ENCODE peak calls at places on chromosomes 12 and 14, in ten cellular contexts. One of them, this sample, is unnamed.

GRCh38 chr12:98401427-98401826 is 114.0 kb upstream of the TMPO start:
- DNase-seq in HT-29: no peak
- DNase-seq in RWPE1: no peak
- DNase-seq in stimulated activated CD8-positive, alpha-beta memory T cell treated with anti-CD3 and anti-CD28 coated beads, Interleukin-4, amount 100 ng/mL, for 4 hours: no peak
- DNase-seq in stimulated activated CD4-positive, alpha-beta T cell treated with anti-CD3 and anti-CD28 coated beads, TNF-alpha, amount 100 ng/mL, for 4 hours: no peak
- DNase-seq in SK-N-SH: peak
- DNase-seq in iPS-NIHi11: no peak
- DNase-seq in activated CD4-positive, alpha-beta T cell treated with anti-CD3 and anti-CD28 coated beads, Interleukin-2, amount 50 U/mL, for 24 hours: no peak
- DNase-seq in GOT3: no peak
- DNase-seq in NCI-H510A treated with DMSO at 0.1 percent for 48 hours: no peak
- DNase-seq in this sample: no peak

GRCh38 chr14:100072783-100073346 is 7.6 kb downstream of the EVL start:
- DNase-seq in HT-29: peak
- DNase-seq in RWPE1: no peak
- DNase-seq in stimulated activated CD8-positive, alpha-beta memory T cell treated with anti-CD3 and anti-CD28 coated beads, Interleukin-4, amount 100 ng/mL, for 4 hours: no peak
- DNase-seq in stimulated activated CD4-positive, alpha-beta T cell treated with anti-CD3 and anti-CD28 coated beads, TNF-alpha, amount 100 ng/mL, for 4 hours: no peak
- DNase-seq in SK-N-SH: no peak
- DNase-seq in iPS-NIHi11: no peak
- DNase-seq in activated CD4-positive, alpha-beta T cell treated with anti-CD3 and anti-CD28 coated beads, Interleukin-2, amount 50 U/mL, for 24 hours: peak
- DNase-seq in GOT3: no peak
- DNase-seq in NCI-H510A treated with DMSO at 0.1 percent for 48 hours: peak
- DNase-seq in this sample: no peak

GRCh38 chr14:69487771-69488170 is 3.2 kb downstream of the PLEKHD1 start:
- DNase-seq in HT-29: no peak
- DNase-seq in RWPE1: no peak
- DNase-seq in stimulated activated CD8-positive, alpha-beta memory T cell treated with anti-CD3 and anti-CD28 coated beads, Interleukin-4, amount 100 ng/mL, for 4 hours: no peak
- DNase-seq in stimulated activated CD4-positive, alpha-beta T cell treated with anti-CD3 and anti-CD28 coated beads, TNF-alpha, amount 100 ng/mL, for 4 hours: no peak
- DNase-seq in SK-N-SH: no peak
- DNase-seq in iPS-NIHi11: no peak
- DNase-seq in activated CD4-positive, alpha-beta T cell treated with anti-CD3 and anti-CD28 coated beads, Interleukin-2, amount 50 U/mL, for 24 hours: no peak
- DNase-seq in GOT3: no peak
- DNase-seq in NCI-H510A treated with DMSO at 0.1 percent for 48 hours: no peak
- DNase-seq in this sample: no peak

GRCh38 chr12:943051-943450 is 6.4 kb downstream of the RAD52 start:
- DNase-seq in HT-29: no peak
- DNase-seq in RWPE1: no peak
- DNase-seq in stimulated activated CD8-positive, alpha-beta memory T cell treated with anti-CD3 and anti-CD28 coated beads, Interleukin-4, amount 100 ng/mL, for 4 hours: no peak
- DNase-seq in stimulated activated CD4-positive, alpha-beta T cell treated with anti-CD3 and anti-CD28 coated beads, TNF-alpha, amount 100 ng/mL, for 4 hours: no peak
- DNase-seq in SK-N-SH: no peak
- DNase-seq in iPS-NIHi11: no peak
- DNase-seq in activated CD4-positive, alpha-beta T cell treated with anti-CD3 and anti-CD28 coated beads, Interleukin-2, amount 50 U/mL, for 24 hours: no peak
- DNase-seq in GOT3: no peak
- DNase-seq in NCI-H510A treated with DMSO at 0.1 percent for 48 hours: no peak
- DNase-seq in this sample: no peak

GRCh38 chr12:49644620-49644994 is 21.2 kb downstream of the PRPF40B start:
- DNase-seq in HT-29: peak
- DNase-seq in RWPE1: peak
- DNase-seq in stimulated activated CD8-positive, alpha-beta memory T cell treated with anti-CD3 and anti-CD28 coated beads, Interleukin-4, amount 100 ng/mL, for 4 hours: peak
- DNase-seq in stimulated activated CD4-positive, alpha-beta T cell treated with anti-CD3 and anti-CD28 coated beads, TNF-alpha, amount 100 ng/mL, for 4 hours: peak
- DNase-seq in SK-N-SH: peak
- DNase-seq in iPS-NIHi11: peak
- DNase-seq in activated CD4-positive, alpha-beta T cell treated with anti-CD3 and anti-CD28 coated beads, Interleukin-2, amount 50 U/mL, for 24 hours: peak
- DNase-seq in GOT3: peak
- DNase-seq in NCI-H510A treated with DMSO at 0.1 percent for 48 hours: peak
- DNase-seq in this sample: peak

GRCh38 chr14:80906336-80906735 is 35.2 kb downstream of the CEP128 start:
- DNase-seq in HT-29: no peak
- DNase-seq in RWPE1: no peak
- DNase-seq in stimulated activated CD8-positive, alpha-beta memory T cell treated with anti-CD3 and anti-CD28 coated beads, Interleukin-4, amount 100 ng/mL, for 4 hours: no peak
- DNase-seq in stimulated activated CD4-positive, alpha-beta T cell treated with anti-CD3 and anti-CD28 coated beads, TNF-alpha, amount 100 ng/mL, for 4 hours: no peak
- DNase-seq in SK-N-SH: no peak
- DNase-seq in iPS-NIHi11: no peak
- DNase-seq in activated CD4-positive, alpha-beta T cell treated with anti-CD3 and anti-CD28 coated beads, Interleukin-2, amount 50 U/mL, for 24 hours: no peak
- DNase-seq in GOT3: no peak
- DNase-seq in NCI-H510A treated with DMSO at 0.1 percent for 48 hours: no peak
- DNase-seq in this sample: no peak

GRCh38 chr12:7608184-7608911 is 57.4 kb downstream of the APOBEC1 start:
- DNase-seq in HT-29: no peak
- DNase-seq in RWPE1: no peak
- DNase-seq in stimulated activated CD8-positive, alpha-beta memory T cell treated with anti-CD3 and anti-CD28 coated beads, Interleukin-4, amount 100 ng/mL, for 4 hours: no peak
- DNase-seq in stimulated activated CD4-positive, alpha-beta T cell treated with anti-CD3 and anti-CD28 coated beads, TNF-alpha, amount 100 ng/mL, for 4 hours: no peak
- DNase-seq in SK-N-SH: no peak
- DNase-seq in iPS-NIHi11: no peak
- DNase-seq in activated CD4-positive, alpha-beta T cell treated with anti-CD3 and anti-CD28 coated beads, Interleukin-2, amount 50 U/mL, for 24 hours: no peak
- DNase-seq in GOT3: no peak
- DNase-seq in NCI-H510A treated with DMSO at 0.1 percent for 48 hours: no peak
- DNase-seq in this sample: no peak

GRCh38 chr14:20667957-20668356 is 16.4 kb upstream of the RNASE4 start:
- DNase-seq in HT-29: no peak
- DNase-seq in RWPE1: no peak
- DNase-seq in stimulated activated CD8-positive, alpha-beta memory T cell treated with anti-CD3 and anti-CD28 coated beads, Interleukin-4, amount 100 ng/mL, for 4 hours: no peak
- DNase-seq in stimulated activated CD4-positive, alpha-beta T cell treated with anti-CD3 and anti-CD28 coated beads, TNF-alpha, amount 100 ng/mL, for 4 hours: no peak
- DNase-seq in SK-N-SH: no peak
- DNase-seq in iPS-NIHi11: no peak
- DNase-seq in activated CD4-positive, alpha-beta T cell treated with anti-CD3 and anti-CD28 coated beads, Interleukin-2, amount 50 U/mL, for 24 hours: no peak
- DNase-seq in GOT3: no peak
- DNase-seq in NCI-H510A treated with DMSO at 0.1 percent for 48 hours: no peak
- DNase-seq in this sample: no peak

GRCh38 chr14:20631821-20632389 is 9.6 kb downstream of the OR6S1 start:
- DNase-seq in HT-29: peak
- DNase-seq in RWPE1: no peak
- DNase-seq in stimulated activated CD8-positive, alpha-beta memory T cell treated with anti-CD3 and anti-CD28 coated beads, Interleukin-4, amount 100 ng/mL, for 4 hours: no peak
- DNase-seq in stimulated activated CD4-positive, alpha-beta T cell treated with anti-CD3 and anti-CD28 coated beads, TNF-alpha, amount 100 ng/mL, for 4 hours: no peak
- DNase-seq in SK-N-SH: peak
- DNase-seq in iPS-NIHi11: peak
- DNase-seq in activated CD4-positive, alpha-beta T cell treated with anti-CD3 and anti-CD28 coated beads, Interleukin-2, amount 50 U/mL, for 24 hours: no peak
- DNase-seq in GOT3: no peak
- DNase-seq in NCI-H510A treated with DMSO at 0.1 percent for 48 hours: no peak
- DNase-seq in this sample: no peak

GRCh38 chr14:73953731-73954130 is 3.6 kb downstream of the COQ6 start:
- DNase-seq in HT-29: no peak
- DNase-seq in RWPE1: no peak
- DNase-seq in stimulated activated CD8-positive, alpha-beta memory T cell treated with anti-CD3 and anti-CD28 coated beads, Interleukin-4, amount 100 ng/mL, for 4 hours: no peak
- DNase-seq in stimulated activated CD4-positive, alpha-beta T cell treated with anti-CD3 and anti-CD28 coated beads, TNF-alpha, amount 100 ng/mL, for 4 hours: no peak
- DNase-seq in SK-N-SH: no peak
- DNase-seq in iPS-NIHi11: no peak
- DNase-seq in activated CD4-positive, alpha-beta T cell treated with anti-CD3 and anti-CD28 coated beads, Interleukin-2, amount 50 U/mL, for 24 hours: no peak
- DNase-seq in GOT3: no peak
- DNase-seq in NCI-H510A treated with DMSO at 0.1 percent for 48 hours: no peak
- DNase-seq in this sample: no peak